ENCODE peak calls at places on chromosome 15, in five cellular contexts. J is body of pancreas, L is transverse colon, R is A549, I is vagina. W is an unnamed sample.

GRCh38 chr15:90037510-90037860 is 36.4 kb downstream of the ZNF710 start:
- DNase-seq in J (no peak), L (no peak), R (no peak), I (no peak), W (no peak)

GRCh38 chr15:57740048-57740447 is 33.5 kb downstream of the POLR2M start:
- DNase-seq in J (no peak), L (no peak), R (no peak), I (no peak), W (no peak)

GRCh38 chr15:28914046-28914445 is 28.3 kb downstream of the APBA2 start:
- DNase-seq in J (no peak), L (no peak), R (no peak), I (no peak), W (no peak)

GRCh38 chr15:23064156-23064555 is 24.8 kb upstream of the TUBGCP5 start:
- DNase-seq in J (no peak), L (no peak), R (no peak), I (no peak), W (no peak)

GRCh38 chr15:29774900-29775299 is 47.4 kb downstream of the TJP1 start:
- DNase-seq in J (no peak), L (no peak), R (peak), I (no peak), W (no peak)

GRCh38 chr15:67085818-67086649 is 20.6 kb downstream of the SMAD3 start:
- DNase-seq in J (peak), L (no peak), R (no peak), I (no peak), W (no peak)

GRCh38 chr15:58472821-58473581 is 41.2 kb downstream of the LIPC start:
- DNase-seq in J (no peak), L (no peak), R (no peak), I (no peak), W (no peak)

GRCh38 chr15:73331501-73331900 is 37.3 kb downstream of the HCN4 start:
- DNase-seq in J (no peak), L (no peak), R (no peak), I (no peak), W (peak)

GRCh38 chr15:80854104-80854503 is 74.9 kb downstream of the CEMIP start:
- DNase-seq in J (no peak), L (no peak), R (no peak), I (no peak), W (no peak)

GRCh38 chr15:32994810-32995424 is 199.6 kb downstream of the FMN1 start:
- DNase-seq in J (no peak), L (no peak), R (peak), I (no peak), W (no peak)

GRCh38 chr15:69034352-69034751 is 19.9 kb downstream of the NOX5 start:
- DNase-seq in J (no peak), L (no peak), R (no peak), I (no peak), W (no peak)

GRCh38 chr15:69325456-69325971 is 26.8 kb downstream of the PAQR5 start:
- DNase-seq in J (no peak), L (no peak), R (no peak), I (no peak), W (no peak)

GRCh38 chr15:83305696-83306291 is 21.3 kb upstream of the BNC1 start:
- DNase-seq in J (peak), L (no peak), R (no peak), I (no peak), W (no peak)

GRCh38 chr15:97350813-97351212 is 609.7 kb upstream of the ARRDC4 start:
- DNase-seq in J (no peak), L (no peak), R (no peak), I (no peak), W (no peak)

GRCh38 chr15:25543156-25543555 is 104.3 kb upstream of the UBE3A start:
- DNase-seq in J (peak), L (peak), R (no peak), I (no peak), W (peak)

GRCh38 chr15:59532770-59533379 is 78.7 kb upstream of the GCNT3 start:
- DNase-seq in J (peak), L (peak), R (peak), I (no peak), W (peak)

GRCh38 chr15:48718646-48719045 is 73.1 kb upstream of the FBN1 start:
- DNase-seq in J (no peak), L (no peak), R (no peak), I (no peak), W (no peak)

GRCh38 chr15:40146037-40146436 is 14.8 kb upstream of the BUB1B start:
- DNase-seq in J (no peak), L (no peak), R (no peak), I (peak), W (no peak)

GRCh38 chr15:41987246-41987924 is 15.0 kb upstream of the EHD4 start:
- DNase-seq in J (no peak), L (no peak), R (no peak), I (no peak), W (no peak)

GRCh38 chr15:63891079-63891762 is 57.5 kb upstream of the HERC1 start:
- DNase-seq in J (peak), L (peak), R (peak), I (no peak), W (peak)

GRCh38 chr15:42577514-42578031 is 2.2 kb downstream of the STARD9 start:
- DNase-seq in J (no peak), L (no peak), R (no peak), I (no peak), W (no peak)

GRCh38 chr15:68401496-68402431 is 30.2 kb downstream of the ITGA11 start:
- DNase-seq in J (no peak), L (no peak), R (no peak), I (peak), W (no peak)

GRCh38 chr15:89964555-89964954 is 36.6 kb upstream of the ZNF710 start:
- DNase-seq in J (peak), L (no peak), R (no peak), I (no peak), W (no peak)

GRCh38 chr15:92690370-92690769 is 34.8 kb upstream of the FAM174B start:
- DNase-seq in J (no peak), L (no peak), R (no peak), I (no peak), W (no peak)

GRCh38 chr15:79994651-79995050 is 23.7 kb upstream of the BCL2A1 start:
- DNase-seq in J (no peak), L (no peak), R (no peak), I (no peak), W (no peak)

GRCh38 chr15:58065445-58066041 is at the start of gene ALDH1A2:
- DNase-seq in J (peak), L (peak), R (no peak), I (no peak), W (no peak)

GRCh38 chr15:78056714-78057269 is 20.7 kb downstream of the TBC1D2B start:
- DNase-seq in J (peak), L (no peak), R (no peak), I (no peak), W (peak)

GRCh38 chr15:90750186-90750585 is 33.0 kb downstream of the BLM start:
- DNase-seq in J (no peak), L (no peak), R (no peak), I (no peak), W (no peak)

GRCh38 chr15:82874267-82874666 is 64.8 kb downstream of the WHAMM start:
- DNase-seq in J (no peak), L (no peak), R (no peak), I (no peak), W (no peak)

GRCh38 chr15:51253385-51253784 is 85.0 kb downstream of the CYP19A1 start:
- DNase-seq in J (no peak), L (no peak), R (no peak), I (no peak), W (no peak)

GRCh38 chr15:90871097-90871715 is 2.8 kb downstream of the FURIN start:
- DNase-seq in J (peak), L (peak), R (no peak), I (no peak), W (no peak)

GRCh38 chr15:32844118-32844711 is 126.4 kb downstream of the GREM1 start:
- DNase-seq in J (no peak), L (no peak), R (peak), I (no peak), W (no peak)

GRCh38 chr15:81783076-81783475 is 262.7 kb downstream of the MEX3B start:
- DNase-seq in J (no peak), L (no peak), R (no peak), I (peak), W (no peak)

GRCh38 chr15:90379263-90379662 is 8.8 kb upstream of the IQGAP1 start:
- DNase-seq in J (no peak), L (no peak), R (no peak), I (no peak), W (no peak)

GRCh38 chr15:63466378-63467192 is 37.8 kb upstream of the USP3 start:
- DNase-seq in J (peak), L (no peak), R (peak), I (no peak), W (peak)

DNA sequence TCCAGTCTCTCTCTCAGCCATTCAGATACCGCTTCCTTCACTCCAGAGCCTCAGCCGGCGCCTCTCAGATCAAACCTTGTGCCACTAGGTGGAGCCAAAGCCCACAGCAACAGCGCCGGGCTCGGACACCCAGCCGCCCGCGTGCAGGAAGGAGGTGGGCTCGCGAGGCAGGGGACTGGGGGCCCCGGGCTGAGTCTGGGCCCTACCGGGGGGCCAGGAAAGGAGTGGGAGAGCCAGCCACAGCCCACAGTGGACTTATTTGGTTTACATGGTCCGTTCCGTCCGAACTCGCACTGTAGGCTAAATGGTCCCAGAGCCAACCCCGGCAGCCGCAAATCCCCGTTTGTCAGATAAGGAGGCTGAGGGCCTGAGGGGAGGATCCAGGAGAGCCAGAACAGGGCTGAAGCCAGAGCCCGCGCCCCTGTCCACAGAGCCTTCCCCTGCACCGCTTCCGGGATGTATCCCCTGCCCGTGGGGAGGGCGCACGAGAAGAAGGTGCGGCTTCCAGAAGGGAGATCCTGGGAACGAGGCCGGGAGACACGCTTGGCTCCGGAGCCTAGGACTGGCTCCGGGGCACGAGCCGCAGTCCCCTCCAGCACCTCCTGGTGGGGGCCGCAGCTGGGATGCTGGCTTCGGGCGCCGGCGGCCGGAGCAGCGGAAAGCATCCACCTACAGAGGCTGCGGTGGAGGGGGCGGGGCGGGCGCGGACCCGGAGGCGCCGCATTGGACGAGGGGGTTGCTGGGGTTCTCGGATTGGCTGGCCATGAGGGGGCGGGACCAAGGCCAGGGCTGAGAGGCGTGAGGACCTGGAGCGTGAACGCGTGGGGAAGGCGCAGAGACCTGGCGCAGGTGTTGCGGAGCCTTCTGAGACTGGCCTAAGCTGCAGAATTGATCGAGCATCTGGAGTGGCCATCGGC is 6.5 kb upstream of the CYP11A1 start:
- DNase-seq in J (peak), L (peak), R (peak), I (no peak), W (peak)
- TF ChIP-seq POLR2A in J (peak), L (no peak), R (no peak), I (no peak), W (no peak)

DNA sequence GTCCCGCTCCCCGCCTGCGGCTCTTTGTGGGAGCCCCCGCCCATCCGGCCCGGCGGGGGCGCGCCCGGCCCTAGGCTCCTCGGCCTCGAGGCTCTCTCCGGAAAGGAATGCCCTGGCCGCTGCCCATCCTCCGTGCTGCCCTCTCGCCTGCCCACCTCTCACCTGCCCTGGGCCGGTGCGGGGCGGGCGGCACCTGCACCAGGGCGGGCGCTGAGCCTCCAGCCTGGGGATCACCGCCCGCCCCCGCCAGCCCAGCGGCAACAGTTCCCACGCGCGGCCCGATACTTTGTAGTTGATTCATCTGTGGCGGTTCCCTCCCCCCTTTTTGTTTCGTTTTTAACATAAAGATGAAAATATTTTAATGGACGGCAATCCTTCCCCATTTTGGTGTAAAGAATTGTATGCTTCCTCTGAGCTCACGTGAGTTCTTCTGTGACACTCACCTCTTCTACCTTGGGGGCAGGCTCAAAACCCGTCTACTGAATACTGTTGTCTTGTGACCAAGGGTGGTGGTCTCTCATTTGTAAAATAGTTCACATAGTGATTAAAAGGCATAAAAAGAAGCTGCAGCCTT is 1.9 kb downstream of the KLF13 start:
- DNase-seq in J (peak), L (no peak), R (peak), I (no peak), W (no peak)
- H3K4me3 ChIP-seq in J (peak), L (peak), R (peak), I (peak), W (peak)

DNA sequence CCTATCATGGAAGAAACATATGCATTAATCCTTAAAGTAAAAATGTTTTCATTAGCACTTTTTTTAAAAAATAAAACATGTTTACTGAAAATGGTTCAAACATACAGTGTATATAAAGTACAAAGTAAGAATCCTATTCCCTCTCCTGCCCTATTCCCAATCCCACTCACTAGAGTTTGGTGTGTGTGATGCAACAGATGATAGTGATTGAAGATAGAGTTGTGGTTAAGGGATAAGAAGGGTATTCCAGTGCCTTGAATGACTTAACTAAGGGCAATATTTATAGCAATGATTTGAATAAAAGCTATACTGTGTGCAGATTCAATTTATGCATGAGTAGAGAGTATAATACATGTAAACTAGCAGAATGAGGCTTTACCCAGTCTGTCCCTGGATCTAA is 18.1 kb downstream of the ZNF280D start:
- DNase-seq in J (no peak), L (no peak), R (no peak), I (no peak), W (no peak)
- TF ChIP-seq CTCF in J (no peak), L (no peak), R (no peak), I (no peak), W (no peak)

GRCh38 chr15:61997786-61998185 is 62.5 kb downstream of the VPS13C start:
- DNase-seq in J (no peak), L (no peak), R (no peak), I (no peak), W (no peak)
- TF ChIP-seq POLR2A in J (no peak), L (no peak), R (no peak), I (no peak), W (no peak)